ENCODE peak calls at places on chromosome 12, in four cellular contexts. T is RWPE1, S is H7, B is mesendoderm. C is an unnamed sample.

GRCh38 chr12:126776047-126776446 is 1490.9 kb upstream of the TMEM132C start:
- DNase-seq in T (no peak), S (no peak), B (no peak), C (no peak)

GRCh38 chr12:123118397-123118945 is 32.4 kb downstream of the PITPNM2 start:
- DNase-seq in T (no peak), S (no peak), B (no peak), C (no peak)

GRCh38 chr12:58922849-58923248 is 2.5 kb upstream of the LRIG3 start:
- DNase-seq in T (no peak), S (no peak), B (peak), C (peak)

GRCh38 chr12:46518729-46519128 is 146.2 kb upstream of the SLC38A2 start:
- DNase-seq in T (no peak), S (no peak), B (no peak), C (no peak)

GRCh38 chr12:42510823-42511222 is 78.7 kb downstream of the PRICKLE1 start:
- DNase-seq in T (no peak), S (peak), B (peak), C (no peak)

GRCh38 chr12:131368073-131369071 is 342.5 kb upstream of the SFSWAP start:
- DNase-seq in T (no peak), S (no peak), B (no peak), C (no peak)

GRCh38 chr12:42482820-42483533 is 106.6 kb downstream of the PRICKLE1 start:
- DNase-seq in T (peak), S (peak), B (peak), C (peak)

GRCh38 chr12:54022960-54023884 is 5.0 kb upstream of the HOXC6 start:
- DNase-seq in T (no peak), S (no peak), B (no peak), C (no peak)

GRCh38 chr12:101111441-101111840 is 98.6 kb downstream of the SLC5A8 start:
- DNase-seq in T (no peak), S (no peak), B (no peak), C (no peak)

GRCh38 chr12:116106870-116107269 is 170.6 kb downstream of the MED13L start:
- DNase-seq in T (no peak), S (no peak), B (no peak), C (no peak)

GRCh38 chr12:93018610-93019009 is 89.5 kb upstream of the EEA1 start:
- DNase-seq in T (no peak), S (no peak), B (no peak), C (no peak)

GRCh38 chr12:132537049-132537448 is 47.1 kb downstream of the FBRSL1 start:
- DNase-seq in T (no peak), S (no peak), B (no peak), C (no peak)

GRCh38 chr12:30582943-30583342 is 112.7 kb downstream of the IPO8 start:
- DNase-seq in T (no peak), S (no peak), B (no peak), C (peak)

GRCh38 chr12:53459097-53459496 is 7.2 kb downstream of the PCBP2 start:
- DNase-seq in T (no peak), S (no peak), B (no peak), C (no peak)

GRCh38 chr12:119440961-119441360 is 106.4 kb downstream of the CCDC60 start:
- DNase-seq in T (no peak), S (no peak), B (no peak), C (no peak)

GRCh38 chr12:105561981-105562726 is 231.7 kb downstream of the C12orf75 start:
- DNase-seq in T (peak), S (no peak), B (peak), C (peak)

GRCh38 chr12:129827985-129828384 is 75.8 kb downstream of the TMEM132D start:
- DNase-seq in T (no peak), S (peak), B (peak), C (no peak)

GRCh38 chr12:6312529-6313325 is 2.2 kb downstream of the PLEKHG6 start:
- DNase-seq in T (peak), S (peak), B (peak), C (peak)

GRCh38 chr12:88703790-88704189 is 123.5 kb upstream of the KITLG start:
- DNase-seq in T (no peak), S (no peak), B (no peak), C (no peak)

GRCh38 chr12:9331218-9331626 is 123.0 kb upstream of the PZP start:
- DNase-seq in T (peak), S (peak), B (peak), C (peak)

GRCh38 chr12:95126076-95126475 is 52.7 kb upstream of the NR2C1 start:
- DNase-seq in T (no peak), S (no peak), B (no peak), C (no peak)

GRCh38 chr12:100573499-100574261 is at the start of gene GAS2L3:
- DNase-seq in T (peak), S (peak), B (peak), C (peak)

GRCh38 chr12:62629971-62630739 is 163.5 kb downstream of the MON2 start:
- DNase-seq in T (no peak), S (no peak), B (no peak), C (no peak)

C was measured in bronchial epithelial cell.